ENCODE peak calls at places on chromosomes 6 and 20, in six cellular contexts. One of them, this sample, is unnamed.

GRCh38 chr20:1456300-1456699 is 10.3 kb downstream of the NSFL1C start:
- DNase-seq in endothelial cell of umbilical vein: no peak
- DNase-seq in NB4: no peak
- DNase-seq in K562: no peak
- DNase-seq in A549: no peak
- DNase-seq in GM12878: no peak
- DNase-seq in this sample: no peak

GRCh38 chr6:11242709-11243108 is 10.2 kb upstream of the NEDD9 start:
- DNase-seq in GM12878: no peak
- DNase-seq in A549: no peak
- DNase-seq in endothelial cell of umbilical vein: no peak
- DNase-seq in NB4: no peak
- DNase-seq in K562: no peak
- DNase-seq in this sample: no peak

GRCh38 chr6:158050955-158051354 is 69.3 kb downstream of the SYNJ2 start:
- DNase-seq in GM12878: no peak
- DNase-seq in endothelial cell of umbilical vein: no peak
- DNase-seq in A549: no peak
- DNase-seq in K562: no peak
- DNase-seq in NB4: no peak
- DNase-seq in this sample: no peak

GRCh38 chr6:7701212-7701834 is 24.6 kb upstream of the BMP6 start:
- DNase-seq in K562: no peak
- DNase-seq in NB4: peak; percentile 86
- DNase-seq in endothelial cell of umbilical vein: no peak
- DNase-seq in GM12878: no peak
- DNase-seq in A549: no peak
- DNase-seq in this sample: no peak

GRCh38 chr20:10642859-10643559 is 30.8 kb downstream of the JAG1 start:
- DNase-seq in K562: no peak
- DNase-seq in GM12878: no peak
- DNase-seq in A549: no peak
- DNase-seq in endothelial cell of umbilical vein: peak; percentile 53
- DNase-seq in NB4: peak; percentile 54
- DNase-seq in this sample: no peak

GRCh38 chr20:20210327-20210726 is 157.6 kb upstream of the INSM1 start:
- DNase-seq in endothelial cell of umbilical vein: no peak
- DNase-seq in A549: no peak
- DNase-seq in GM12878: no peak
- DNase-seq in NB4: no peak
- DNase-seq in K562: no peak
- DNase-seq in this sample: no peak

GRCh38 chr6:119280586-119281163 is 68.9 kb downstream of the MAN1A1 start:
- DNase-seq in endothelial cell of umbilical vein: no peak
- DNase-seq in GM12878: no peak
- DNase-seq in NB4: no peak
- DNase-seq in A549: no peak
- DNase-seq in K562: no peak
- DNase-seq in this sample: no peak

GRCh38 chr6:34709386-34709785 is 12.8 kb upstream of the ILRUN start:
- DNase-seq in GM12878: no peak
- DNase-seq in A549: no peak
- DNase-seq in endothelial cell of umbilical vein: peak; percentile 73
- DNase-seq in NB4: no peak
- DNase-seq in K562: no peak
- DNase-seq in this sample: no peak

GRCh38 chr20:35248641-35249475 is 22.4 kb downstream of the MMP24 start:
- DNase-seq in NB4: peak; percentile 20
- DNase-seq in endothelial cell of umbilical vein: no peak
- DNase-seq in K562: no peak
- DNase-seq in A549: no peak
- DNase-seq in GM12878: no peak
- DNase-seq in this sample: no peak

GRCh38 chr20:54067606-54068174 is 2.7 kb downstream of the BCAS1 start:
- DNase-seq in K562: peak; percentile 42
- DNase-seq in A549: peak; percentile 95
- DNase-seq in endothelial cell of umbilical vein: no peak
- DNase-seq in GM12878: peak; percentile 75
- DNase-seq in NB4: no peak
- DNase-seq in this sample: peak; percentile 99

GRCh38 chr6:41941280-41942044 is at the start of gene CCND3:
- DNase-seq in endothelial cell of umbilical vein: peak; percentile 78
- DNase-seq in NB4: peak; percentile 97
- DNase-seq in A549: peak; percentile 55
- DNase-seq in K562: peak; percentile 94
- DNase-seq in GM12878: peak; percentile 44
- DNase-seq in this sample: peak; percentile 85

GRCh38 chr6:113347420-113347819 is 509.7 kb upstream of the MARCKS start:
- DNase-seq in K562: no peak
- DNase-seq in GM12878: no peak
- DNase-seq in A549: no peak
- DNase-seq in endothelial cell of umbilical vein: peak; percentile 76
- DNase-seq in NB4: no peak
- DNase-seq in this sample: no peak

GRCh38 chr6:1027795-1028569 is 283.9 kb upstream of the FOXQ1 start:
- DNase-seq in NB4: no peak
- DNase-seq in GM12878: no peak
- DNase-seq in K562: no peak
- DNase-seq in endothelial cell of umbilical vein: no peak
- DNase-seq in A549: no peak
- DNase-seq in this sample: no peak

GRCh38 chr6:105607624-105608392 is 204.9 kb upstream of the PREP start:
- DNase-seq in K562: no peak
- DNase-seq in endothelial cell of umbilical vein: no peak
- DNase-seq in A549: no peak
- DNase-seq in GM12878: no peak
- DNase-seq in NB4: no peak
- DNase-seq in this sample: no peak

GRCh38 chr20:3927486-3928291 is 38.5 kb downstream of the PANK2 start:
- DNase-seq in K562: no peak
- DNase-seq in endothelial cell of umbilical vein: no peak
- DNase-seq in GM12878: no peak
- DNase-seq in NB4: peak; percentile 85
- DNase-seq in A549: no peak
- DNase-seq in this sample: no peak

GRCh38 chr6:85568411-85568810 is 25.2 kb downstream of the SNX14 start:
- DNase-seq in endothelial cell of umbilical vein: no peak
- DNase-seq in GM12878: no peak
- DNase-seq in K562: no peak
- DNase-seq in A549: no peak
- DNase-seq in NB4: peak; percentile 65
- DNase-seq in this sample: no peak

GRCh38 chr6:74715362-74716068 is 490.3 kb downstream of the COL12A1 start:
- DNase-seq in NB4: peak; percentile 6
- DNase-seq in GM12878: no peak
- DNase-seq in A549: no peak
- DNase-seq in K562: no peak
- DNase-seq in endothelial cell of umbilical vein: no peak
- DNase-seq in this sample: no peak

GRCh38 chr6:82205793-82206425 is 41.6 kb downstream of the IBTK start:
- DNase-seq in K562: peak; percentile 11
- DNase-seq in NB4: no peak
- DNase-seq in GM12878: no peak
- DNase-seq in endothelial cell of umbilical vein: peak; percentile 70
- DNase-seq in A549: no peak
- DNase-seq in this sample: peak; percentile 5

GRCh38 chr20:39993737-39994136 is 695.3 kb downstream of the MAFB start:
- DNase-seq in K562: no peak
- DNase-seq in NB4: no peak
- DNase-seq in endothelial cell of umbilical vein: no peak
- DNase-seq in A549: no peak
- DNase-seq in GM12878: no peak
- DNase-seq in this sample: no peak

GRCh38 chr6:36692220-36692619 is 5.4 kb upstream of the RAB44 start:
- DNase-seq in A549: no peak
- DNase-seq in NB4: peak; percentile 94
- DNase-seq in K562: no peak
- DNase-seq in GM12878: no peak
- DNase-seq in endothelial cell of umbilical vein: no peak
- DNase-seq in this sample: no peak

GRCh38 chr6:108960601-108961000 is 112.4 kb downstream of the ARMC2 start:
- DNase-seq in NB4: no peak
- DNase-seq in GM12878: no peak
- DNase-seq in K562: no peak
- DNase-seq in A549: no peak
- DNase-seq in endothelial cell of umbilical vein: no peak
- DNase-seq in this sample: no peak

GRCh38 chr20:24656391-24656790 is 187.0 kb downstream of the SYNDIG1 start:
- DNase-seq in GM12878: no peak
- DNase-seq in K562: no peak
- DNase-seq in A549: no peak
- DNase-seq in endothelial cell of umbilical vein: no peak
- DNase-seq in NB4: no peak
- DNase-seq in this sample: no peak

GRCh38 chr6:90898763-90899162 is 311.9 kb upstream of the MAP3K7 start:
- DNase-seq in NB4: no peak
- DNase-seq in endothelial cell of umbilical vein: no peak
- DNase-seq in A549: no peak
- DNase-seq in GM12878: no peak
- DNase-seq in K562: no peak
- DNase-seq in this sample: no peak

GRCh38 chr20:2305946-2306345 is 10.1 kb downstream of the TGM3 start:
- DNase-seq in endothelial cell of umbilical vein: no peak
- DNase-seq in K562: peak; percentile 19
- DNase-seq in GM12878: no peak
- DNase-seq in NB4: no peak
- DNase-seq in A549: no peak
- DNase-seq in this sample: peak; percentile 44

GRCh38 chr6:107511410-107512070 is 21.6 kb downstream of the SOBP start:
- DNase-seq in GM12878: no peak
- DNase-seq in A549: no peak
- DNase-seq in K562: no peak
- DNase-seq in endothelial cell of umbilical vein: no peak
- DNase-seq in NB4: no peak
- DNase-seq in this sample: no peak

GRCh38 chr20:5397418-5397817 is 80.7 kb upstream of the PROKR2 start:
- DNase-seq in endothelial cell of umbilical vein: no peak
- DNase-seq in K562: no peak
- DNase-seq in A549: no peak
- DNase-seq in GM12878: no peak
- DNase-seq in NB4: no peak
- DNase-seq in this sample: no peak

GRCh38 chr20:57396212-57396611 is 5.0 kb downstream of the RBM38 start:
- DNase-seq in GM12878: no peak
- DNase-seq in endothelial cell of umbilical vein: no peak
- DNase-seq in A549: no peak
- DNase-seq in K562: no peak
- DNase-seq in NB4: no peak
- DNase-seq in this sample: no peak

GRCh38 chr6:45477785-45478184 is 100.1 kb upstream of the SUPT3H start:
- DNase-seq in NB4: no peak
- DNase-seq in K562: no peak
- DNase-seq in endothelial cell of umbilical vein: no peak
- DNase-seq in A549: no peak
- DNase-seq in GM12878: no peak
- DNase-seq in this sample: no peak

GRCh38 chr20:47117325-47117724 is 222.7 kb downstream of the EYA2 start:
- DNase-seq in GM12878: no peak
- DNase-seq in K562: no peak
- DNase-seq in A549: no peak
- DNase-seq in NB4: no peak
- DNase-seq in endothelial cell of umbilical vein: no peak
- DNase-seq in this sample: no peak

DNA sequence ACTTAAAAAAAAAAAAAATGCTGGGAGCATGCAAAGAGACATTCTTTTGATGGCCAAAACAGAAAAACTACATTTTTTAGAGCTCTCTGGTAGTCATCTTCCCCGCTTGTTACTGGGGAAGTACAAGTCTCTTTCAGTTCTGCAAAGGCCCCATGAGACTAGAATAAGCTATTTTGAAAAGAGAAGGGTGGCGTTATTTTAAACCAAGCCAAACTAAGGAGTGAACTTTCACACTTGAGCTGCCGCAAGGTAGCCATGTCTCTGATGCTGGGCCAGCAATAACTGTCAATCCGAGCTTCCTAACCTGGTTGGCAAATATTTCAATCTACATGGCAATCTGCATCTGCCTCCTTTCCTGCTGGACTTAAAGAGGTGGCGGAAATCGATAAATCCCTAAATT is 96.7 kb downstream of the L3MBTL3 start:
- DNase-seq in NB4: no peak
- DNase-seq in A549: no peak
- DNase-seq in K562: no peak
- DNase-seq in GM12878: peak; percentile 54
- DNase-seq in endothelial cell of umbilical vein: no peak
- DNase-seq in this sample: no peak
- TF ChIP-seq MYC in NB4: no peak
- TF ChIP-seq MYC in A549: no peak
- TF ChIP-seq MYC in K562: no peak
- TF ChIP-seq MYC in GM12878: no peak
- TF ChIP-seq MYC in endothelial cell of umbilical vein: no peak
- TF ChIP-seq MYC in this sample: no peak

GRCh38 chr20:48445827-48446226 is 382.0 kb downstream of the PREX1 start:
- DNase-seq in A549: no peak
- DNase-seq in NB4: no peak
- DNase-seq in endothelial cell of umbilical vein: no peak
- DNase-seq in GM12878: no peak
- DNase-seq in K562: no peak
- DNase-seq in this sample: no peak
- TF ChIP-seq MYC in A549: no peak
- TF ChIP-seq MYC in NB4: no peak
- TF ChIP-seq MYC in endothelial cell of umbilical vein: no peak
- TF ChIP-seq MYC in GM12878: no peak
- TF ChIP-seq MYC in K562: no peak
- TF ChIP-seq MYC in this sample: no peak

DNA sequence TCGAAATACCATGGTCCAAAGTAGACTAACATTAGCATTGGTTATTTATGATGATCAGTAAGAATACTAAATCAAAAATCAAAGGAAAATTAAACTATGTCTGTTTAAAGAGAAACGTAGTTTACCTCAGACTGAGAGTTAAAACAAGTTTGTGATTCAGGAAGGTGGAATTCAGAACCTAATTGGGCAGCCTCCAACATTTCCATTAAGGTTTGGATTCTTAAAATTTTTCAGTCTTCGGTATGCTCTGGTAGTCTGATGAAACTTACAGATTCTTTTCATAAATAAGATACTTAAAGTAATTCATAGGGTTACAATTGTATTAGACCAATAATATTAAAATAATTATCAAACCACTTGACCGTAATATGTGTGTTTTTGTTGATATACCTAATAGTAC is 18.6 kb downstream of the HFE start:
- DNase-seq in endothelial cell of umbilical vein: no peak
- DNase-seq in GM12878: no peak
- DNase-seq in K562: no peak
- DNase-seq in NB4: no peak
- DNase-seq in A549: no peak
- DNase-seq in this sample: no peak
- TF ChIP-seq MYC in endothelial cell of umbilical vein: no peak
- TF ChIP-seq MYC in GM12878: no peak
- TF ChIP-seq MYC in K562: no peak
- TF ChIP-seq MYC in NB4: no peak
- TF ChIP-seq MYC in A549: no peak
- TF ChIP-seq MYC in this sample: no peak

DNA sequence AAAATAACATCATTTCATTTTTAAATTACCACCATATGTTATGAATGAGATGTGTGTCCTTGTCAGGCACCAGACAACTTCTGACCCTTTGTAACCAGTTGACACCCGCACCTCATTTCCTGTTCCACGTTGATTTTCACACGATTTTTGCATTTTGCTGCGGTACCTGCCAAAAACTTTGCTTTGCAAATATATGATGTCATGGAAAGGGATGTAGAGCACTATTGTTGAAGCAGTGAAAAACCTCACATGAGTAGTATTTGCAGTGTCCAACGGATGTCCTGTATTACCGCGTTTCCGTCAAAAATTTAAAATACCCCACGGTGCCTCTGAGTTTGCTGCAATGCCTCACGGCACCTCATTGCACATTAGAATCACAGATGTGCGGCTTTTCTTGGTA is 115.6 kb downstream of the MTHFD1L start:
- DNase-seq in NB4: no peak
- DNase-seq in GM12878: peak; percentile 81
- DNase-seq in A549: no peak
- DNase-seq in endothelial cell of umbilical vein: peak; percentile 99
- DNase-seq in K562: no peak
- DNase-seq in this sample: no peak
- TF ChIP-seq MYC in NB4: no peak
- TF ChIP-seq MYC in GM12878: no peak
- TF ChIP-seq MYC in A549: no peak
- TF ChIP-seq MYC in endothelial cell of umbilical vein: peak; percentile 41
- TF ChIP-seq MYC in K562: no peak
- TF ChIP-seq MYC in this sample: no peak

This sample was measured in HepG2.